ENCODE peak calls at places on chromosomes 12 and 14, in seven cellular contexts. R is mesendoderm, U is neuronal stem cell, H is H1, V is IMR-90, S is trophoblast cell, O is H9. T is an unnamed sample.

GRCh38 chr14:89384023-89384422 is 33.0 kb downstream of the FOXN3 start:
- DNase-seq in R (no peak), U (no peak), H (no peak), V (no peak), S (no peak), O (no peak), T (no peak)

GRCh38 chr12:49946086-49946485 is 4.5 kb upstream of the AQP2 start:
- DNase-seq in R (no peak), U (no peak), H (no peak), V (no peak), S (no peak), O (no peak), T (no peak)

GRCh38 chr12:58066296-58066695 is 124.9 kb downstream of the ATP23 start:
- DNase-seq in R (no peak), U (no peak), H (no peak), V (no peak), S (no peak), O (no peak), T (no peak)

GRCh38 chr12:57618966-57619433 is 7.8 kb downstream of the ARHGEF25 start:
- DNase-seq in R (no peak), U (no peak), H (no peak), V (no peak), S (no peak), O (no peak), T (no peak)

GRCh38 chr12:45553204-45553603 is 176.3 kb upstream of the ARID2 start:
- DNase-seq in R (no peak), U (no peak), H (no peak), V (peak; percentile 6), S (no peak), O (no peak), T (no peak)

GRCh38 chr14:104229621-104230041 is 91.2 kb downstream of the KIF26A start:
- DNase-seq in R (no peak), U (no peak), H (no peak), V (no peak), S (no peak), O (no peak), T (no peak)

GRCh38 chr12:52804029-52804428 is 8.1 kb upstream of the KRT3 start:
- DNase-seq in R (no peak), U (no peak), H (no peak), V (no peak), S (no peak), O (no peak), T (no peak)

GRCh38 chr14:90398315-90398811 is 1.5 kb downstream of the CALM1 start:
- DNase-seq in R (peak; percentile 52), U (no peak), H (no peak), V (no peak), S (peak; percentile 46), O (peak; percentile 43), T (peak; percentile 54)

GRCh38 chr12:132460571-132460970 is 29.4 kb upstream of the FBRSL1 start:
- DNase-seq in R (peak; percentile 34), U (no peak), H (no peak), V (no peak), S (no peak), O (no peak), T (no peak)

GRCh38 chr12:110743571-110744093 is 941 bp upstream of the PPP1CC start:
- DNase-seq in R (no peak), U (peak; percentile 27), H (no peak), V (no peak), S (peak; percentile 33), O (peak; percentile 41), T (peak; percentile 64)

GRCh38 chr12:3725267-3726115 is 27.4 kb downstream of the CRACR2A start:
- DNase-seq in R (peak; percentile 44), U (no peak), H (no peak), V (no peak), S (no peak), O (peak; percentile 20), T (no peak)

GRCh38 chr12:122064780-122065588 is 13.6 kb upstream of the MLXIP start:
- DNase-seq in R (peak; percentile 73), U (no peak), H (no peak), V (peak; percentile 86), S (no peak), O (peak; percentile 86), T (peak; percentile 96)

GRCh38 chr14:91230363-91231035 is 14.0 kb downstream of the GPR68 start:
- DNase-seq in R (peak; percentile 37), U (no peak), H (no peak), V (peak; percentile 36), S (no peak), O (no peak), T (no peak)

GRCh38 chr12:29322157-29322556 is 58.8 kb downstream of the ERGIC2 start:
- DNase-seq in R (no peak), U (no peak), H (no peak), V (no peak), S (no peak), O (no peak), T (no peak)

GRCh38 chr12:52354197-52354596 is 13.1 kb downstream of the KRT85 start:
- DNase-seq in R (no peak), U (no peak), H (no peak), V (no peak), S (no peak), O (no peak), T (no peak)

GRCh38 chr14:61609143-61609851 is 86.0 kb upstream of the HIF1A start:
- DNase-seq in R (peak; percentile 39), U (no peak), H (peak; percentile 46), V (peak; percentile 66), S (peak; percentile 80), O (peak; percentile 76), T (peak; percentile 70)

GRCh38 chr12:26369588-26369987 is 174.2 kb downstream of the SSPN start:
- DNase-seq in R (peak; percentile 58), U (peak; percentile 6), H (no peak), V (peak; percentile 94), S (peak; percentile 25), O (no peak), T (peak; percentile 88)

GRCh38 chr14:94132285-94132887 is 3.0 kb upstream of the IFI27L2 start:
- DNase-seq in R (peak; percentile 78), U (peak; percentile 71), H (no peak), V (peak; percentile 70), S (peak; percentile 57), O (peak; percentile 54), T (peak; percentile 74)

GRCh38 chr12:75308279-75308678 is 21.8 kb downstream of the CAPS2 start:
- DNase-seq in R (no peak), U (no peak), H (no peak), V (no peak), S (no peak), O (no peak), T (no peak)

GRCh38 chr14:52299692-52300278 is 14.3 kb upstream of the PTGER2 start:
- DNase-seq in R (peak; percentile 55), U (no peak), H (no peak), V (peak; percentile 71), S (no peak), O (no peak), T (peak; percentile 62)

GRCh38 chr12:80702889-80703605 is 4.4 kb upstream of the MYF6 start:
- DNase-seq in R (peak; percentile 31), U (no peak), H (no peak), V (peak; percentile 77), S (peak; percentile 38), O (no peak), T (peak; percentile 64)

GRCh38 chr12:128956755-128957154 is 103.5 kb downstream of the GLT1D1 start:
- DNase-seq in R (no peak), U (no peak), H (no peak), V (no peak), S (no peak), O (no peak), T (no peak)

GRCh38 chr14:86372402-86372801 is 842.5 kb downstream of the FLRT2 start:
- DNase-seq in R (no peak), U (no peak), H (no peak), V (no peak), S (no peak), O (no peak), T (no peak)
- H2BK120ac ChIP-seq in R (no peak overlapping the region), U (no peak overlapping the region), H (no peak overlapping the region), V (no peak overlapping the region), S (no peak overlapping the region), O (no peak overlapping the region), T (no peak overlapping the region)

GRCh38 chr12:116347265-116347664 is 69.8 kb upstream of the MED13L start:
- DNase-seq in R (no peak), U (no peak), H (no peak), V (no peak), S (no peak), O (no peak), T (no peak)
- H3K9ac ChIP-seq in R (no peak overlapping the region), U (no peak overlapping the region), H (no peak overlapping the region), V (no peak overlapping the region), S (no peak overlapping the region), O (no peak overlapping the region), T (peak overlapping the region; percentile 58)

GRCh38 chr12:88309546-88309945 is 167.4 kb downstream of the TMTC3 start:
- DNase-seq in R (no peak), U (no peak), H (no peak), V (peak; percentile 83), S (no peak), O (no peak), T (peak; percentile 75)
- H2BK120ac ChIP-seq in R (no peak overlapping the region), U (no peak overlapping the region), H (no peak overlapping the region), V (peak overlapping the region; percentile 90), S (no peak overlapping the region), O (no peak overlapping the region), T (no peak overlapping the region)

GRCh38 chr12:2324375-2324774 is 271.6 kb downstream of the CACNA1C start:
- DNase-seq in R (no peak), U (no peak), H (no peak), V (no peak), S (no peak), O (no peak), T (no peak)
- H3K9ac ChIP-seq in R (no peak overlapping the region), U (no peak overlapping the region), H (no peak overlapping the region), V (no peak overlapping the region), S (no peak overlapping the region), O (no peak overlapping the region), T (no peak overlapping the region)

GRCh38 chr12:5817246-5817645 is 127.8 kb downstream of the ANO2 start:
- DNase-seq in R (no peak), U (no peak), H (no peak), V (no peak), S (no peak), O (no peak), T (no peak)
- H2BK120ac ChIP-seq in R (no peak overlapping the region), U (no peak overlapping the region), H (no peak overlapping the region), V (no peak overlapping the region), S (no peak overlapping the region), O (no peak overlapping the region), T (no peak overlapping the region)

T was measured in mesenchymal stem cell.